ENCODE peak calls at places on chromosomes 5 and 9, in six cellular contexts. B is fibroblast of lung, C is lower lobe of right lung, K is neural progenitor cell, X is heart left ventricle, O is gastrocnemius medialis. Y is an unnamed sample. For H3K27me3, the result is how much of the 10 kb centered on the place peaks cover.

GRCh38 chr5:178078197-178078995 is 34.9 kb upstream of the N4BP3 start:
- DNase-seq in B (peak), C (no peak), K (no peak), X (no peak), O (no peak), Y (peak)

GRCh38 chr9:113558632-113559502 is 95.3 kb downstream of the RGS3 start:
- DNase-seq in B (peak), C (peak), K (no peak), X (peak), O (peak), Y (no peak)

GRCh38 chr9:89608646-89609335 is 4.0 kb downstream of the GADD45G start:
- DNase-seq in B (no peak), C (no peak), K (no peak), X (no peak), O (no peak), Y (no peak)

GRCh38 chr9:134993416-134993815 is 75.7 kb upstream of the FCN1 start:
- DNase-seq in B (no peak), C (no peak), K (no peak), X (no peak), O (no peak), Y (no peak)

GRCh38 chr5:174533771-174534221 is 190.6 kb upstream of the MSX2 start:
- DNase-seq in B (peak), C (no peak), K (no peak), X (no peak), O (no peak), Y (peak)

GRCh38 chr5:147396070-147396469 is 113.8 kb downstream of the DPYSL3 start:
- DNase-seq in B (peak), C (peak), K (no peak), X (peak), O (peak), Y (no peak)

GRCh38 chr5:84724683-84725082 is 340.0 kb upstream of the EDIL3 start:
- DNase-seq in B (peak), C (no peak), K (no peak), X (no peak), O (no peak), Y (no peak)

GRCh38 chr9:134957945-134958227 is 40.2 kb upstream of the FCN1 start:
- DNase-seq in B (no peak), C (peak), K (no peak), X (no peak), O (peak), Y (no peak)

GRCh38 chr5:79236970-79237734 is 1.2 kb downstream of the JMY start:
- DNase-seq in B (peak), C (peak), K (peak), X (peak), O (peak), Y (no peak)

GRCh38 chr9:124733964-124734740 is 37.0 kb downstream of the NR6A1 start:
- DNase-seq in B (no peak), C (no peak), K (no peak), X (no peak), O (no peak), Y (no peak)

GRCh38 chr9:138103824-138104206 is 226.2 kb downstream of the CACNA1B start:
- DNase-seq in B (no peak), C (no peak), K (no peak), X (no peak), O (no peak), Y (no peak)

GRCh38 chr5:112064956-112065355 is 308.0 kb upstream of the NREP start:
- DNase-seq in B (no peak), C (no peak), K (no peak), X (no peak), O (no peak), Y (no peak)

GRCh38 chr5:159851053-159851452 is 65.2 kb upstream of the ADRA1B start:
- DNase-seq in B (no peak), C (no peak), K (no peak), X (no peak), O (no peak), Y (no peak)

GRCh38 chr5:157106668-157107461 is 2.0 kb downstream of the HAVCR2 start:
- DNase-seq in B (no peak), C (peak), K (no peak), X (peak), O (peak), Y (no peak)

GRCh38 chr9:83572524-83572923 is 34.3 kb upstream of the FRMD3 start:
- DNase-seq in B (no peak), C (no peak), K (no peak), X (no peak), O (peak), Y (no peak)

GRCh38 chr9:101387871-101388506 is 3.2 kb upstream of the BAAT start:
- DNase-seq in B (peak), C (no peak), K (peak), X (no peak), O (no peak), Y (no peak)

GRCh38 chr9:75238311-75238976 is 150.1 kb downstream of the OSTF1 start:
- DNase-seq in B (peak), C (peak), K (peak), X (no peak), O (no peak), Y (no peak)

GRCh38 chr5:116359575-116359974 is 215.0 kb downstream of the SEMA6A start:
- DNase-seq in B (no peak), C (no peak), K (no peak), X (peak), O (peak), Y (no peak)

GRCh38 chr5:116361171-116361967 is 213.3 kb downstream of the SEMA6A start:
- DNase-seq in B (peak), C (peak), K (peak), X (peak), O (peak), Y (no peak)

GRCh38 chr5:151720195-151720594 is 33.5 kb upstream of the SPARC start:
- DNase-seq in B (no peak), C (no peak), K (no peak), X (no peak), O (no peak), Y (no peak)

GRCh38 chr5:57366744-57367143 is 115.9 kb downstream of the ACTBL2 start:
- DNase-seq in B (no peak), C (no peak), K (no peak), X (no peak), O (no peak), Y (no peak)

GRCh38 chr5:140977003-140977402 is 10.7 kb downstream of the PCDHAC2 start:
- DNase-seq in B (peak), C (no peak), K (no peak), X (no peak), O (no peak), Y (no peak)

GRCh38 chr9:129139233-129139992 is 28.2 kb downstream of the PTPA start:
- DNase-seq in B (peak), C (peak), K (peak), X (peak), O (peak), Y (no peak)

GRCh38 chr9:116378873-116379272 is 225.3 kb downstream of the PAPPA start:
- DNase-seq in B (no peak), C (no peak), K (no peak), X (no peak), O (no peak), Y (no peak)

DNA sequence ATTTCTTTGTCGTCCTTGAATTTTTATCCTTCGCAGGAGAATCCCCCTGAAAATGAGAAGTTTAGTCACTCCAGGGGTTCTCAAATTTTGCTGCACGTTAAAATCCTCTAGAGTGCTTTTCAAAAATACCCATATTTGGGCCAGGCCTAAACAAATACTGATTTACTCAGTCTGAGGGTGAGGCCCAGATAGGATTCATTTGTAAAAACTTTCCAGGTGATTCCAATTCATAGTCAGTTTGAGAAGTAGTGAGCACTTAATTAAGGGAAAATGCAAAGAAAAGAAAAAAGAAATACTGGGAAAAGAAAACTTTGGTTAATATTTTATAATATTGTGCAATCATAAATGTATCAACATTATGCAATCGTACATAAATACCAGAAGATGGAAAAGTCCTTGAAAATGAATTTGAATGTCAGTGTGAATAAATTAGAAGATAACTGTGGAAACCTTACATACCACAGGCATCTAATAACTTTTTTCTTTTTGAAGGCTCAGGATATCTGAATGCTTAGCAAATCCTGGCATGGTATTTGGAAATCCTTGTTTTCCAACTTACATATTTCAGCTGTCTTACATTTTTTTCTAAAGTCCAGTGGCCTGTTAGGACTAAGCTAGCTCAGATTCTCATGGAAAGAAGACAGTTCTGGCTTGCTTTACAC is 116.5 kb upstream of the DAPK1 start:
- DNase-seq in B (peak), C (no peak), K (no peak), X (no peak), O (no peak), Y (peak)
- H3K4me3 ChIP-seq in B (no peak), C (no peak), K (no peak), X (no peak), O (no peak), Y (no peak)

GRCh38 chr5:96706433-96707111 is 44.4 kb downstream of the CAST start:
- DNase-seq in B (no peak), C (no peak), K (no peak), X (no peak), O (peak), Y (no peak)
- TF ChIP-seq CTCF in B (no peak), C (no peak), K (no peak), X (no peak), O (no peak), Y (no peak)

GRCh38 chr5:2366816-2367215 is 384.7 kb downstream of the IRX2 start:
- DNase-seq in B (no peak), C (no peak), K (no peak), X (no peak), O (no peak), Y (no peak)

GRCh38 chr5:2373631-2374030 is 377.8 kb downstream of the IRX2 start:
- DNase-seq in B (no peak), C (no peak), K (no peak), X (no peak), O (no peak), Y (no peak)

GRCh38 chr5:2371419-2371710 is 380.1 kb downstream of the IRX2 start:
- DNase-seq in B (no peak), C (no peak), K (no peak), X (no peak), O (no peak), Y (no peak)

GRCh38 chr5:2370626-2371418 is 380.7 kb downstream of the IRX2 start:
- DNase-seq in B (no peak), C (no peak), K (no peak), X (no peak), O (no peak), Y (no peak)

GRCh38 chr5:2369178-2369577 is 382.3 kb downstream of the IRX2 start:
- DNase-seq in B (no peak), C (no peak), K (no peak), X (no peak), O (no peak), Y (no peak)
- H3K27me3 ChIP-seq in B (under half), C (under half), K (under half), X (under half), O (under half), Y (under half)

DNA sequence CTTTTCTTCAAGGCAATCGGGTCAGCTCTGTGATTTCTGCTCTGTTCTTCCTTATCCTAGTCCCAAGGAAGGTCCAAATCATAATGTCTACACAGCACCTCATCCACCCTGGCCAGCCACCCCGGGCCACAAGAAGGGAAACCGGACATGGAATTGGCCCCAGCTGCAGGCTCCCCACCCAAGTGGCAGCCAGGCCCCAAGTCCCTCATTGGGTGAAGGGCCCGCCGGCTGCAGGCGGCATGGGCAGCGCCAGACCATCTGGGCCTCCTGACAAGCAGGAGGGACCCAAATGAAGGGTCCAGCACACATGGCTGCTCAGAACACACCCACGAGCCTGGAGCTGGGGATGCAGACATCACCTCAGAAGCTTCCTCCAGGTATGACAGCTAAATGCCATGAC is 33.7 kb downstream of the BICD2 start:
- DNase-seq in B (no peak), C (no peak), K (no peak), X (no peak), O (no peak), Y (no peak)
- H3K4me3 ChIP-seq in B (no peak), C (no peak), K (no peak), X (no peak), O (no peak), Y (no peak)

GRCh38 chr9:131275332-131276106 is 791 bp downstream of the FAM78A start:
- DNase-seq in B (no peak), C (no peak), K (peak), X (peak), O (peak), Y (no peak)

GRCh38 chr9:131274674-131275331 is 1.5 kb downstream of the FAM78A start:
- DNase-seq in B (no peak), C (peak), K (no peak), X (peak), O (peak), Y (no peak)

GRCh38 chr9:131277673-131278420 is 1.5 kb upstream of the FAM78A start:
- DNase-seq in B (peak), C (peak), K (peak), X (peak), O (peak), Y (no peak)

GRCh38 chr9:131276891-131277672 is 772 bp upstream of the FAM78A start:
- DNase-seq in B (no peak), C (no peak), K (peak), X (no peak), O (no peak), Y (no peak)

DNA sequence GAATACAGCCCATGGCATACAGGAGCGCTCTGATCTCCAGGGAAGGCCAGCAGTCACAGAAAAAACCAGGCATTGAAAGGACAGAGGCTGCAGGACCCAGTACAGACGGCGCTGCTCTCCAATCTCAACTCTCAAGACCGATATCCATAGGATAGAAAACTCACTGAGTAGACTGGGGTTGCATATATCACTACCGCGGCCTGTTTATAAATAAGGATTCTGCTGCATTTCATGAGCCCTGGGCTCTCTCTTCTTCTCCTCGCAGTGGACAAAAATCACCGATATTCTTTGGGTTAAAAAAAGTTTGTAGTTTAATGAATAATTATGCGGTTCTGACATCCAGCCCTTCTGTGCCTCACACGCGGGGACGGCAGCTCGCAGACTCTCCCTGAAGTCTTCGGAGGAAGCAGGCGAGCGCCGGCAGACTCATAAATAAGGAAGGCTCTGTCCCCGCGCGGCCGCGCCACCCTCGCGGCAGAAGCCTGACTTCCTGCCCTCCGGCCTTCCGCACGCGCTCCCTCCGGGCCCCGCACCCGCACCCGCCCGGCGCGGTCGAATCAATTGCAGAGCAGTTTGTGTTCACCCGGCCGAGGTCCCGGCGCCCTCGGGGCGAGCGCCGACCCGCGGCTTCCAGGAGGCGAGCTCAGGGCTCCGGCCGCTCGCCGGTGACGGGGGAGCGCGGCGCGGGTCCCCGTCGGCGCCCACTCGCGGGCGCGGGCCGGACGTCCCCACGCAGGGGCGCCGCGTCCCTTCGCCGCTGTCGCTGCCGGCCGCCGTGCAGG is at the start of gene FAM78A:
- DNase-seq in B (no peak), C (peak), K (peak), X (peak), O (peak), Y (no peak)
- TF ChIP-seq CTCF in B (no peak), C (peak), K (no peak), X (peak), O (no peak), Y (no peak)